ENCODE peak calls at places on chromosome 12, in seven cellular contexts. One of them, this sample, is unnamed.

GRCh38 chr12:7609480-7609879 is 56.2 kb downstream of the APOBEC1 start:
- DNase-seq in IMR-90: peak
- DNase-seq in hepatocyte: no peak
- DNase-seq in adrenal gland: no peak
- DNase-seq in heart right ventricle: no peak
- DNase-seq in thoracic aorta: no peak
- DNase-seq in left ventricle myocardium inferior: no peak
- DNase-seq in this sample: no peak

GRCh38 chr12:108690799-108691153 is 40.5 kb downstream of the CORO1C start:
- DNase-seq in IMR-90: no peak
- DNase-seq in hepatocyte: peak
- DNase-seq in left ventricle myocardium inferior: no peak
- DNase-seq in adrenal gland: no peak
- DNase-seq in thoracic aorta: no peak
- DNase-seq in heart right ventricle: no peak
- DNase-seq in this sample: no peak

GRCh38 chr12:65464930-65465329 is 186.4 kb downstream of the MSRB3 start:
- DNase-seq in heart right ventricle: no peak
- DNase-seq in thoracic aorta: peak
- DNase-seq in adrenal gland: no peak
- DNase-seq in left ventricle myocardium inferior: no peak
- DNase-seq in IMR-90: peak
- DNase-seq in hepatocyte: peak
- DNase-seq in this sample: no peak

GRCh38 chr12:66695130-66695529 is 16.3 kb upstream of the GRIP1 start:
- DNase-seq in IMR-90: no peak
- DNase-seq in thoracic aorta: no peak
- DNase-seq in adrenal gland: no peak
- DNase-seq in hepatocyte: no peak
- DNase-seq in heart right ventricle: no peak
- DNase-seq in left ventricle myocardium inferior: no peak
- DNase-seq in this sample: no peak

GRCh38 chr12:132263451-132264065 is 65.8 kb downstream of the GALNT9 start:
- DNase-seq in thoracic aorta: no peak
- DNase-seq in IMR-90: no peak
- DNase-seq in hepatocyte: no peak
- DNase-seq in adrenal gland: no peak
- DNase-seq in heart right ventricle: peak
- DNase-seq in left ventricle myocardium inferior: no peak
- DNase-seq in this sample: no peak

GRCh38 chr12:126534495-126534894 is 1469.3 kb downstream of the AACS start:
- DNase-seq in left ventricle myocardium inferior: no peak
- DNase-seq in IMR-90: no peak
- DNase-seq in hepatocyte: no peak
- DNase-seq in thoracic aorta: no peak
- DNase-seq in heart right ventricle: no peak
- DNase-seq in adrenal gland: no peak
- DNase-seq in this sample: no peak

GRCh38 chr12:49766115-49766455 is 24.7 kb downstream of the TMBIM6 start:
- DNase-seq in thoracic aorta: no peak
- DNase-seq in IMR-90: no peak
- DNase-seq in adrenal gland: no peak
- DNase-seq in heart right ventricle: no peak
- DNase-seq in left ventricle myocardium inferior: no peak
- DNase-seq in hepatocyte: no peak
- DNase-seq in this sample: no peak

GRCh38 chr12:50221228-50222008 is 54.2 kb upstream of the CERS5 start:
- DNase-seq in hepatocyte: peak
- DNase-seq in thoracic aorta: no peak
- DNase-seq in heart right ventricle: no peak
- DNase-seq in left ventricle myocardium inferior: no peak
- DNase-seq in adrenal gland: no peak
- DNase-seq in IMR-90: peak
- DNase-seq in this sample: no peak

GRCh38 chr12:49903700-49904423 is at the start of gene FAIM2:
- DNase-seq in adrenal gland: peak
- DNase-seq in hepatocyte: peak
- DNase-seq in left ventricle myocardium inferior: peak
- DNase-seq in thoracic aorta: no peak
- DNase-seq in heart right ventricle: peak
- DNase-seq in IMR-90: peak
- DNase-seq in this sample: no peak

GRCh38 chr12:50934981-50935807 is 17.1 kb upstream of the HIGD1C start:
- DNase-seq in thoracic aorta: no peak
- DNase-seq in hepatocyte: no peak
- DNase-seq in left ventricle myocardium inferior: no peak
- DNase-seq in adrenal gland: no peak
- DNase-seq in heart right ventricle: no peak
- DNase-seq in IMR-90: peak
- DNase-seq in this sample: no peak

GRCh38 chr12:130145731-130146130 is 16.5 kb upstream of the FZD10 start:
- DNase-seq in adrenal gland: no peak
- DNase-seq in IMR-90: no peak
- DNase-seq in hepatocyte: no peak
- DNase-seq in left ventricle myocardium inferior: no peak
- DNase-seq in thoracic aorta: no peak
- DNase-seq in heart right ventricle: no peak
- DNase-seq in this sample: no peak

GRCh38 chr12:39912211-39912980 is 193.5 kb downstream of the SLC2A13 start:
- DNase-seq in thoracic aorta: no peak
- DNase-seq in IMR-90: no peak
- DNase-seq in heart right ventricle: peak
- DNase-seq in adrenal gland: peak
- DNase-seq in left ventricle myocardium inferior: peak
- DNase-seq in hepatocyte: peak
- DNase-seq in this sample: no peak

GRCh38 chr12:97921957-97922722 is 459.5 kb downstream of the RMST start:
- DNase-seq in adrenal gland: no peak
- DNase-seq in left ventricle myocardium inferior: no peak
- DNase-seq in IMR-90: no peak
- DNase-seq in thoracic aorta: no peak
- DNase-seq in hepatocyte: no peak
- DNase-seq in heart right ventricle: no peak
- DNase-seq in this sample: no peak

GRCh38 chr12:105921872-105922669 is 216.7 kb downstream of the NUAK1 start:
- DNase-seq in heart right ventricle: peak
- DNase-seq in IMR-90: no peak
- DNase-seq in adrenal gland: no peak
- DNase-seq in thoracic aorta: no peak
- DNase-seq in hepatocyte: no peak
- DNase-seq in left ventricle myocardium inferior: peak
- DNase-seq in this sample: no peak

GRCh38 chr12:24431872-24432271 is 482.4 kb upstream of the SOX5 start:
- DNase-seq in IMR-90: no peak
- DNase-seq in thoracic aorta: no peak
- DNase-seq in heart right ventricle: no peak
- DNase-seq in left ventricle myocardium inferior: no peak
- DNase-seq in adrenal gland: no peak
- DNase-seq in hepatocyte: no peak
- DNase-seq in this sample: no peak

GRCh38 chr12:130428116-130428515 is 90.4 kb downstream of the PIWIL1 start:
- DNase-seq in hepatocyte: no peak
- DNase-seq in heart right ventricle: no peak
- DNase-seq in IMR-90: no peak
- DNase-seq in adrenal gland: no peak
- DNase-seq in left ventricle myocardium inferior: no peak
- DNase-seq in thoracic aorta: no peak
- DNase-seq in this sample: no peak

DNA sequence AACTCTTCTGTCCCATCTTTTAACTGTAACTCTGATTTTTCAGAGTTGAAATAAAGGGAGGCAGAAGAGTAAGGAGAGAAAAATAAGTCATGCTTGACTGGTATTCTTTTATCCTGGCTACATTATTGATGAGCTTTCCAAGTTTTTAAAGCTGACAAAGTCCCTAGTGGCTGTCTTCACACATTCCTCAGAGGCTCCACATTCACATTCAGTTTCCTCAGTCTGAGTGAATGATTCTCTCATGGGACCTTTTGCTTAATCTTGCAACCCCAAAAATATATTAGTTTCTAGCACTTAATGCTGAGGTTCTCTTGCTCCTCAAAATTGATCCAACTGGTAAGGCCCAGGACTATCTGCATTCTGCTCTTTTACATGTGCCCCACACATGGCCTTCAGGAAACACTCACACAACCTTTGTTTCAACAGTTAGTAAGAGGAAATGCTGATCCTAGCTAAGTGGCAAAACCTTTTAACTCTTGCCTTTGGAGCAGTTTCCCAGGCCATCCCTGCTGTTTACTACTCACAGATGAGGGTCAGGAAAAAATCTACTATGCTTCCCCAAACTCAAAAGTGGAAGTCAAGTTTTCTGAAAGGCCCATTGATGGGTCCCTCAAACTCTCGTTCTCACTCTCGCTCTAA is 61.7 kb upstream of the SLC6A15 start:
- DNase-seq in thoracic aorta: no peak
- DNase-seq in heart right ventricle: no peak
- DNase-seq in hepatocyte: no peak
- DNase-seq in IMR-90: no peak
- DNase-seq in adrenal gland: no peak
- DNase-seq in left ventricle myocardium inferior: no peak
- DNase-seq in this sample: no peak
- TF ChIP-seq CTCF in thoracic aorta: no peak
- TF ChIP-seq CTCF in heart right ventricle: no peak
- TF ChIP-seq CTCF in hepatocyte: no peak
- TF ChIP-seq CTCF in IMR-90: no peak
- TF ChIP-seq CTCF in adrenal gland: no peak
- TF ChIP-seq CTCF in left ventricle myocardium inferior: no peak
- TF ChIP-seq CTCF in this sample: no peak

DNA sequence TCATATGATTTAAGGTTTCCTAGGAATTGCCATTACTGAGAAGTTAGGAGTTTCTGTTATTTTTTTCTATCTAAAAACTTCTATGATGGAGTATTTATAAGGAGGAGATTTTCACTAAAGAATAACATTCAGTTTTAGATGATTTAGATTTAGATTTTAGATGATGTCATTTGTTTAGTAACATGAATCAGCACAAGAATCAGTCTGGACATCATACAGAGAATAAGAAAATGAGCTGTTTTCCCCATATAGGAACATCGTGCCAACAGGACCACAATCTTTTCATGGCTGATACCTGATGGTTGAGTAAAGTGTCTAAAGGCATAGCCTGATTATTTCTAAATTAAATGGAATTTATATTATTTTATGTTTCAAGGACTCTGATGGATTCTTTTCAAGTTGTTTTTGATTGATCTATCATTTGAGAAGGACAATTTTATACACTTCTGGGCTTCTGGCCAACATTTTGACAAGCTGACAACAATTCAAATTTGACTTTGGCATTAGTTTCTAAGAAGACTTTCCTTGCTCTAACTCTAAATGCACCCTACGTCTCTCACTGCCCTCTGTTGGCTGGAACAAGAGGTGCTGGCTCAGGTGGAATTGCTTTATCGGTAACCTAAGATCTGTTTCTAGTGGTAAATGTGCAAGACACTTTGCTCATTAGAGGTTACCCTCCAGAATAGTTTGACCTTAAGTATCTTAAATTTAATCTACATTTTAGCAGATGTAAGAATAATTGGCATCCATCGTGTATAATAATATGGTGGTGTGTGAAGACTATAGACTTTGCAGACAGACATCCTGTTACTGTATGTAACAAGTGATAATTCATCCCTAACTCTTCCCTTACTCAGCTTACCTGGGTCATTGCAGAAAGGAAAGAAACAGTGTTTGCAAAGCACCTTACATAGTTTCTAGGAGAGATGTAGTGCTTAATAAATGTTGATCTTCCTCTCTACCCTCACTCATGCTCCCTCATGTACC is 42.8 kb upstream of the CPSF6 start:
- DNase-seq in adrenal gland: peak
- DNase-seq in heart right ventricle: no peak
- DNase-seq in hepatocyte: no peak
- DNase-seq in IMR-90: peak
- DNase-seq in left ventricle myocardium inferior: no peak
- DNase-seq in thoracic aorta: no peak
- DNase-seq in this sample: no peak
- TF ChIP-seq CTCF in adrenal gland: peak
- TF ChIP-seq CTCF in heart right ventricle: no peak
- TF ChIP-seq CTCF in hepatocyte: peak
- TF ChIP-seq CTCF in IMR-90: peak
- TF ChIP-seq CTCF in left ventricle myocardium inferior: peak
- TF ChIP-seq CTCF in thoracic aorta: no peak
- TF ChIP-seq CTCF in this sample: no peak

GRCh38 chr12:116765271-116765670 is 27.2 kb downstream of the RNFT2 start:
- DNase-seq in left ventricle myocardium inferior: no peak
- DNase-seq in thoracic aorta: no peak
- DNase-seq in heart right ventricle: no peak
- DNase-seq in adrenal gland: no peak
- DNase-seq in hepatocyte: no peak
- DNase-seq in IMR-90: no peak
- DNase-seq in this sample: no peak

GRCh38 chr12:116760621-116761020 is 22.5 kb downstream of the RNFT2 start:
- DNase-seq in heart right ventricle: no peak
- DNase-seq in left ventricle myocardium inferior: no peak
- DNase-seq in thoracic aorta: no peak
- DNase-seq in hepatocyte: no peak
- DNase-seq in adrenal gland: no peak
- DNase-seq in IMR-90: no peak
- DNase-seq in this sample: no peak

GRCh38 chr12:116761499-116761898 is 23.4 kb downstream of the RNFT2 start:
- DNase-seq in IMR-90: no peak
- DNase-seq in heart right ventricle: no peak
- DNase-seq in left ventricle myocardium inferior: no peak
- DNase-seq in thoracic aorta: no peak
- DNase-seq in hepatocyte: no peak
- DNase-seq in adrenal gland: no peak
- DNase-seq in this sample: no peak

GRCh38 chr12:116759783-116760581 is 21.9 kb downstream of the RNFT2 start:
- DNase-seq in adrenal gland: no peak
- DNase-seq in thoracic aorta: no peak
- DNase-seq in left ventricle myocardium inferior: peak
- DNase-seq in heart right ventricle: peak
- DNase-seq in hepatocyte: no peak
- DNase-seq in IMR-90: no peak
- DNase-seq in this sample: no peak
- TF ChIP-seq CTCF in adrenal gland: no peak
- TF ChIP-seq CTCF in thoracic aorta: no peak
- TF ChIP-seq CTCF in left ventricle myocardium inferior: no peak
- TF ChIP-seq CTCF in heart right ventricle: no peak
- TF ChIP-seq CTCF in hepatocyte: no peak
- TF ChIP-seq CTCF in IMR-90: no peak
- TF ChIP-seq CTCF in this sample: no peak

GRCh38 chr12:62008703-62009102 is 251.5 kb upstream of the USP15 start:
- DNase-seq in left ventricle myocardium inferior: no peak
- DNase-seq in adrenal gland: no peak
- DNase-seq in heart right ventricle: no peak
- DNase-seq in IMR-90: no peak
- DNase-seq in thoracic aorta: no peak
- DNase-seq in hepatocyte: no peak
- DNase-seq in this sample: no peak

GRCh38 chr12:62005615-62006014 is 254.6 kb upstream of the USP15 start:
- DNase-seq in IMR-90: no peak
- DNase-seq in hepatocyte: no peak
- DNase-seq in thoracic aorta: no peak
- DNase-seq in adrenal gland: no peak
- DNase-seq in heart right ventricle: no peak
- DNase-seq in left ventricle myocardium inferior: no peak
- DNase-seq in this sample: no peak

GRCh38 chr12:62009445-62009844 is 250.8 kb upstream of the USP15 start:
- DNase-seq in left ventricle myocardium inferior: no peak
- DNase-seq in thoracic aorta: no peak
- DNase-seq in adrenal gland: no peak
- DNase-seq in heart right ventricle: no peak
- DNase-seq in IMR-90: no peak
- DNase-seq in hepatocyte: no peak
- DNase-seq in this sample: no peak

GRCh38 chr12:62003217-62003616 is 257.0 kb upstream of the USP15 start:
- DNase-seq in left ventricle myocardium inferior: no peak
- DNase-seq in adrenal gland: no peak
- DNase-seq in hepatocyte: no peak
- DNase-seq in IMR-90: no peak
- DNase-seq in heart right ventricle: no peak
- DNase-seq in thoracic aorta: no peak
- DNase-seq in this sample: no peak

GRCh38 chr12:62006076-62006732 is 254.0 kb upstream of the USP15 start:
- DNase-seq in adrenal gland: peak
- DNase-seq in left ventricle myocardium inferior: no peak
- DNase-seq in heart right ventricle: no peak
- DNase-seq in hepatocyte: peak
- DNase-seq in IMR-90: peak
- DNase-seq in thoracic aorta: no peak
- DNase-seq in this sample: no peak
- TF ChIP-seq CTCF in adrenal gland: peak
- TF ChIP-seq CTCF in left ventricle myocardium inferior: peak
- TF ChIP-seq CTCF in heart right ventricle: peak
- TF ChIP-seq CTCF in hepatocyte: peak
- TF ChIP-seq CTCF in IMR-90: peak
- TF ChIP-seq CTCF in thoracic aorta: peak
- TF ChIP-seq CTCF in this sample: no peak